ENCODE peak calls at places on chromosomes 13 and 19, in eight cellular contexts. M, S, X, A, B, P, T and O are unnamed samples.
A peak's percentile ranks its signal among the peaks of the same experiment; 100 is the strongest.

GRCh38 chr19:54141356-54141755 is 3.8 kb downstream of the CNOT3 start:
- DNase-seq in M (no peak), S (no peak), X (no peak), A (no peak), B (no peak), P (no peak), T (no peak), O (no peak)

GRCh38 chr13:107138987-107139386 is 571.0 kb upstream of the ARGLU1 start:
- DNase-seq in M (peak; percentile 34), S (no peak), X (no peak), A (no peak), B (no peak), P (no peak), T (no peak), O (no peak)

GRCh38 chr13:27952931-27953670 is 16.0 kb downstream of the CDX2 start:
- DNase-seq in M (no peak), S (no peak), X (no peak), A (peak; percentile 81), B (no peak), P (no peak), T (no peak), O (no peak)

GRCh38 chr13:84439108-84439507 is 556.8 kb upstream of the SLITRK1 start:
- DNase-seq in M (no peak), S (no peak), X (no peak), A (no peak), B (no peak), P (no peak), T (no peak), O (no peak)

GRCh38 chr19:3983936-3984583 is 1.2 kb downstream of the EEF2 start:
- DNase-seq in M (no peak), S (peak; percentile 61), X (peak; percentile 54), A (peak; percentile 47), B (peak; percentile 58), P (no peak), T (no peak), O (no peak)

GRCh38 chr19:3699071-3699740 is 1.1 kb downstream of the PIP5K1C start:
- DNase-seq in M (peak; percentile 66), S (no peak), X (peak; percentile 62), A (peak; percentile 50), B (peak; percentile 67), P (no peak), T (no peak), O (peak; percentile 33)

GRCh38 chr13:101383595-101383994 is 32.7 kb downstream of the NALCN start:
- DNase-seq in M (no peak), S (no peak), X (no peak), A (no peak), B (no peak), P (no peak), T (no peak), O (no peak)

GRCh38 chr19:38745316-38745715 is 1.0 kb upstream of the CAPN12 start:
- DNase-seq in M (no peak), S (no peak), X (no peak), A (no peak), B (no peak), P (no peak), T (no peak), O (no peak)

GRCh38 chr13:114080739-114081561 is 51.5 kb downstream of the RASA3 start:
- DNase-seq in M (no peak), S (no peak), X (peak; percentile 24), A (no peak), B (no peak), P (no peak), T (no peak), O (no peak)

GRCh38 chr19:6424190-6424938 is at the start of gene KHSRP:
- DNase-seq in M (no peak), S (no peak), X (peak; percentile 44), A (no peak), B (peak; percentile 91), P (no peak), T (no peak), O (no peak)

GRCh38 chr19:16456652-16457194 is 15.0 kb downstream of the EPS15L1 start:
- DNase-seq in M (no peak), S (no peak), X (no peak), A (no peak), B (no peak), P (no peak), T (no peak), O (no peak)

GRCh38 chr19:51026554-51026831 is at the start of gene KLK11:
- DNase-seq in M (no peak), S (no peak), X (no peak), A (peak; percentile 73), B (no peak), P (no peak), T (no peak), O (no peak)

GRCh38 chr19:4722671-4723464 is 774 bp downstream of the DPP9 start:
- DNase-seq in M (peak; percentile 56), S (peak; percentile 23), X (peak; percentile 63), A (peak; percentile 47), B (no peak), P (no peak), T (no peak), O (no peak)

GRCh38 chr19:23764781-23765180 is 6.1 kb upstream of the ZNF681 start:
- DNase-seq in M (no peak), S (no peak), X (no peak), A (no peak), B (no peak), P (no peak), T (no peak), O (no peak)
- H3K4me3 ChIP-seq in M (no peak overlapping the region), S (no peak overlapping the region), X (no peak overlapping the region), A (no peak overlapping the region), B (peak overlapping the region; percentile 63), P (no peak overlapping the region), T (no peak overlapping the region), O (no peak overlapping the region)

GRCh38 chr13:44049546-44049945 is 169.8 kb downstream of the LACC1 start:
- DNase-seq in M (no peak), S (no peak), X (no peak), A (no peak), B (no peak), P (no peak), T (no peak), O (no peak)

GRCh38 chr13:44051923-44052322 is 172.2 kb downstream of the LACC1 start:
- DNase-seq in M (no peak), S (no peak), X (no peak), A (no peak), B (no peak), P (no peak), T (no peak), O (no peak)

GRCh38 chr13:44051405-44051804 is 171.7 kb downstream of the LACC1 start:
- DNase-seq in M (no peak), S (no peak), X (no peak), A (no peak), B (no peak), P (no peak), T (no peak), O (no peak)

GRCh38 chr13:44048326-44048725 is 168.6 kb downstream of the LACC1 start:
- DNase-seq in M (no peak), S (no peak), X (no peak), A (no peak), B (no peak), P (no peak), T (no peak), O (no peak)

DNA sequence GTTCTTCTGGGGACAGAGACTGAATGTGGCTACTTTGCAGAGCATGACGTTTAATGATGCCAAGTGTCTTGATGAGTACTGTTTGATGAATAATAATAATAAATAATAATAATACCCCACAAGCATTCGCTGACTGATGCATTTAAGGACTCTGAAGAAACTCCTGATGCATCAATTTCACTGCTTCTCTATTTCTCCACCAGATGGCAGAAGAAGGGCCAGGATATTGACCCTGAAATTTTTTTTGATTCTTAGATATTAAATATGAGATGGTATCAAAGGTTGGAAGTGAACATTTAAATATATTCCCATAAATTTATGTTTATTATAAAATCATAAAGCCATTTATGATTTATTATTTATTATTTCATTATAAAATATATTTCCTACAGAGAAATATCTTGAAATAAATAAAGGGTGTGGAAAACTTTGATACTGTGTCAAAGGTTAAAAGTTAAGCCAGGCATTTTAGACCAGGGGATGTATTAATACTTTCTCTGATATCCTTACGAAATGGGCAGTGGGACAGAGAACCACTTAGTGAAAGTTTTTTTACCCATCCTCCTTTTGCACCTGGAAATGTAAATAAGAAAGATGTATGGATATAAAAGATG is 170.9 kb downstream of the LACC1 start:
- DNase-seq in M (no peak), S (no peak), X (no peak), A (no peak), B (no peak), P (no peak), T (no peak), O (no peak)
- H3K4me1 ChIP-seq in M (peaks cover 40% of the 10 kb centered on the region), S (no peaks in the 10 kb centered on the region), X (peaks cover 14% of the 10 kb centered on the region), A (peaks cover 10% of the 10 kb centered on the region), B (no peaks in the 10 kb centered on the region), P (peaks cover 36% of the 10 kb centered on the region), T (peaks cover 2% of the 10 kb centered on the region), O (no peaks in the 10 kb centered on the region)

GRCh38 chr19:18428173-18428836 is 9.1 kb downstream of the SSBP4 start:
- DNase-seq in M (no peak), S (no peak), X (no peak), A (no peak), B (no peak), P (no peak), T (no peak), O (no peak)
- H3K4me3 ChIP-seq in M (peak overlapping the region; percentile 51), S (peak overlapping the region; percentile 33), X (peak overlapping the region; percentile 55), A (no peak overlapping the region), B (no peak overlapping the region), P (peak overlapping the region; percentile 69), T (no peak overlapping the region), O (no peak overlapping the region)

GRCh38 chr19:18173572-18174294 is at the start of gene IFI30:
- DNase-seq in M (peak; percentile 73), S (peak; percentile 93), X (peak; percentile 74), A (peak; percentile 96), B (peak; percentile 96), P (no peak), T (peak; percentile 89), O (peak; percentile 51)

GRCh38 chr19:18170714-18171255 is 2.8 kb upstream of the IFI30 start:
- DNase-seq in M (peak; percentile 64), S (peak; percentile 70), X (peak; percentile 57), A (peak; percentile 19), B (no peak), P (no peak), T (no peak), O (no peak)

GRCh38 chr19:18173054-18173571 is 500 bp upstream of the IFI30 start:
- DNase-seq in M (peak; percentile 78), S (peak; percentile 83), X (peak; percentile 76), A (no peak), B (peak; percentile 9), P (no peak), T (peak; percentile 69), O (no peak)

GRCh38 chr19:18171605-18172327 is 1.8 kb upstream of the IFI30 start:
- DNase-seq in M (no peak), S (peak; percentile 54), X (no peak), A (peak; percentile 20), B (peak; percentile 42), P (no peak), T (no peak), O (no peak)

DNA sequence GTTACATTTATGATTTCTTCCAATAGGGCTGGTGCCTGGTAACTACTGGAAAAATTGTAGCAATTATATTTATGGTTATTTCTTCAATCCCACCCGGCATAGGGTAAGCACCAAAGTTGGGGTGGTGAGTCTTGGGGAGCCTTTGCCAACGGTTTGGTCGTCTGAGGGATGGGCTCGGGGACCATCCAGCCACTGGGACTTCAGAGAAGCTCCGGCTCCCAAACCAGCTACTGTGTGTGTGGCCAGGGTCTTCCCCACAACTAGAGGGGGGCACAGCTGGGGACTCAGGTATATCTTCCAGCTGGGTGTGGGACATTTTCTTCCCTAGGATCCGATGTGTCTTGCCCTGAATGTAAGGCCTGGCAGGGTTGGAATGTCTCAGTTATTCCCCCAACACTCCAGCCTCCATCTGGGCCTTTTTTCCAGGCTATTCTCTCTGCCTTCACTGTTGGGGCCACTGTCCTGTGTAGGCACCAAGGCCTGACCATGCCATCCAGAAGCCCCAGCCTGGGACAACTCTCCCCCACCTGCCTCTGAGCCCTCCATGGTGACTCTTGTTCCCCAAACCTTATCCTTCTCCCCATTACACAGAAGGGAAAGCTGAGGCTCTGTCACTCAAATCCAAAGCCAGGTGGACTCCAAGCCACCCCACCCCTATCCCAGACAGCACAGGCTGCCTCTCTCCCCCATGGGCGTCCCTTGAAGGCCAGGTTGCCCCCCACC is 1.1 kb upstream of the IFI30 start:
- DNase-seq in M (no peak), S (no peak), X (no peak), A (no peak), B (no peak), P (no peak), T (no peak), O (no peak)
- H3K4me1 ChIP-seq in M (peaks cover 13% of the 10 kb centered on the region), S (peaks cover 25% of the 10 kb centered on the region), X (peaks cover 37% of the 10 kb centered on the region), A (peaks cover 25% of the 10 kb centered on the region), B (peaks cover 14% of the 10 kb centered on the region), P (peaks cover 12% of the 10 kb centered on the region), T (peaks cover 6% of the 10 kb centered on the region), O (peaks cover 18% of the 10 kb centered on the region)